ENCODE peak calls at places on chromosomes 7 and 10, in nine cellular contexts. T is stimulated activated CD4-positive, alpha-beta T cell treated with anti-CD3 and anti-CD28 coated beads, Interleukin-4, amount 100 ng/mL, for 48 hours; B is PC-9; V is fibroblast of the conjunctiva; U is SK-MEL-5; G is ELR; D is NCI-H1105; E is heart right ventricle; Z is renal cortical epithelial cell. Y is an unnamed sample.

GRCh38 chr7:158973941-158974785 is 117.8 kb downstream of the DYNC2I1 start:
- DNase-seq in T (no peak), B (no peak), V (no peak), U (no peak), G (no peak), D (no peak), E (no peak), Z (no peak), Y (no peak)

GRCh38 chr7:156988605-156989185 is 21.8 kb downstream of the MNX1 start:
- DNase-seq in T (no peak), B (no peak), V (no peak), U (no peak), G (no peak), D (no peak), E (no peak), Z (no peak), Y (no peak)

GRCh38 chr7:56074371-56074791 is 10.3 kb downstream of the SUMF2 start:
- DNase-seq in T (peak), B (peak), V (peak), U (peak), G (peak), D (peak), E (peak), Z (peak), Y (peak)

GRCh38 chr7:1125603-1125969 is 34.4 kb downstream of the ZFAND2A start:
- DNase-seq in T (no peak), B (no peak), V (no peak), U (no peak), G (no peak), D (no peak), E (no peak), Z (no peak), Y (no peak)

GRCh38 chr10:121159670-121160069 is 308.5 kb downstream of the WDR11 start:
- DNase-seq in T (no peak), B (no peak), V (no peak), U (no peak), G (no peak), D (no peak), E (no peak), Z (no peak), Y (no peak)

GRCh38 chr10:2964632-2965296 is 102.6 kb upstream of the PFKP start:
- DNase-seq in T (no peak), B (no peak), V (no peak), U (no peak), G (no peak), D (no peak), E (no peak), Z (no peak), Y (peak)

GRCh38 chr10:32938554-32939061 is 19.4 kb downstream of the ITGB1 start:
- DNase-seq in T (no peak), B (no peak), V (no peak), U (peak), G (no peak), D (no peak), E (peak), Z (no peak), Y (peak)

GRCh38 chr7:13949450-13949849 is 40.0 kb downstream of the ETV1 start:
- DNase-seq in T (no peak), B (no peak), V (no peak), U (no peak), G (no peak), D (peak), E (no peak), Z (no peak), Y (no peak)

GRCh38 chr7:106678795-106679152 is 17.8 kb upstream of the CCDC71L start:
- DNase-seq in T (no peak), B (no peak), V (no peak), U (no peak), G (no peak), D (no peak), E (no peak), Z (no peak), Y (no peak)

GRCh38 chr7:137399827-137400823 is 56.6 kb upstream of the PTN start:
- DNase-seq in T (no peak), B (peak), V (no peak), U (no peak), G (peak), D (no peak), E (no peak), Z (peak), Y (peak)

GRCh38 chr10:31707578-31708411 is 220.8 kb downstream of the ARHGAP12 start:
- DNase-seq in T (peak), B (no peak), V (peak), U (peak), G (peak), D (no peak), E (peak), Z (peak), Y (peak)

GRCh38 chr10:12559578-12560178 is 210.3 kb downstream of the CAMK1D start:
- DNase-seq in T (no peak), B (no peak), V (no peak), U (no peak), G (no peak), D (no peak), E (no peak), Z (no peak), Y (no peak)

GRCh38 chr7:83410989-83411591 is 237.8 kb downstream of the SEMA3E start:
- DNase-seq in T (no peak), B (no peak), V (peak), U (peak), G (peak), D (peak), E (no peak), Z (peak), Y (peak)

GRCh38 chr10:103545366-103545765 is 51.9 kb downstream of the NEURL1 start:
- DNase-seq in T (no peak), B (no peak), V (no peak), U (no peak), G (no peak), D (no peak), E (no peak), Z (no peak), Y (no peak)

GRCh38 chr10:77482072-77482471 is 155.5 kb downstream of the KCNMA1 start:
- DNase-seq in T (no peak), B (no peak), V (no peak), U (no peak), G (no peak), D (no peak), E (no peak), Z (no peak), Y (no peak)

GRCh38 chr10:94279835-94280709 is 82.7 kb downstream of the NOC3L start:
- DNase-seq in T (peak), B (peak), V (peak), U (peak), G (peak), D (no peak), E (peak), Z (peak), Y (peak)

GRCh38 chr10:17028843-17029580 is 100.6 kb downstream of the CUBN start:
- DNase-seq in T (no peak), B (no peak), V (no peak), U (no peak), G (no peak), D (no peak), E (no peak), Z (no peak), Y (no peak)

GRCh38 chr7:47737606-47738005 is 155.7 kb upstream of the TNS3 start:
- DNase-seq in T (no peak), B (no peak), V (no peak), U (no peak), G (no peak), D (no peak), E (no peak), Z (no peak), Y (no peak)

GRCh38 chr10:118062798-118063238 is 16.1 kb upstream of the RAB11FIP2 start:
- DNase-seq in T (no peak), B (no peak), V (no peak), U (no peak), G (no peak), D (no peak), E (no peak), Z (no peak), Y (no peak)

GRCh38 chr10:13340626-13341370 is 7.3 kb downstream of the SEPHS1 start:
- DNase-seq in T (no peak), B (no peak), V (no peak), U (no peak), G (no peak), D (no peak), E (no peak), Z (no peak), Y (no peak)

GRCh38 chr7:151968357-151968756 is 12.1 kb downstream of the GALNTL5 start:
- DNase-seq in T (no peak), B (no peak), V (no peak), U (no peak), G (no peak), D (no peak), E (no peak), Z (no peak), Y (no peak)

GRCh38 chr10:120997313-120998102 is 146.3 kb downstream of the WDR11 start:
- DNase-seq in T (no peak), B (no peak), V (no peak), U (no peak), G (no peak), D (no peak), E (no peak), Z (peak), Y (no peak)

GRCh38 chr10:72238392-72239175 is 22.5 kb upstream of the ASCC1 start:
- DNase-seq in T (no peak), B (no peak), V (no peak), U (no peak), G (no peak), D (no peak), E (no peak), Z (no peak), Y (no peak)

GRCh38 chr10:52466464-52466863 is 152.4 kb downstream of the DKK1 start:
- DNase-seq in T (no peak), B (no peak), V (no peak), U (no peak), G (peak), D (no peak), E (no peak), Z (no peak), Y (peak)

GRCh38 chr10:30882281-30882680 is 149.4 kb downstream of the ZNF438 start:
- DNase-seq in T (no peak), B (no peak), V (no peak), U (no peak), G (no peak), D (no peak), E (no peak), Z (no peak), Y (no peak)

GRCh38 chr10:79342811-79343541 is 4.3 kb upstream of the PPIF start:
- DNase-seq in T (no peak), B (peak), V (no peak), U (no peak), G (no peak), D (no peak), E (no peak), Z (no peak), Y (no peak)

GRCh38 chr7:98221611-98222532 is 10.6 kb downstream of the BHLHA15 start:
- DNase-seq in T (no peak), B (no peak), V (no peak), U (no peak), G (no peak), D (no peak), E (no peak), Z (no peak), Y (no peak)

GRCh38 chr10:63146503-63146902 is 13.4 kb downstream of the NRBF2 start:
- DNase-seq in T (no peak), B (no peak), V (no peak), U (no peak), G (no peak), D (no peak), E (no peak), Z (no peak), Y (no peak)

GRCh38 chr10:88386878-88387773 is 196.0 kb downstream of the RNLS start:
- DNase-seq in T (no peak), B (no peak), V (peak), U (peak), G (peak), D (no peak), E (peak), Z (peak), Y (peak)

Y was measured in EH.